ENCODE peak calls at places on chromosomes 13 and 19, in eight cellular contexts. Z is thyroid gland; H is left ventricle myocardium inferior; N is endodermal cell; M is right cardiac atrium; D is BE2C; T is CD8-positive, alpha-beta T cell; O is psoas muscle. L is an unnamed sample.

GRCh38 chr13:113358653-113359052 is 5.3 kb downstream of the GRTP1 start:
- DNase-seq in Z (no peak), H (no peak), N (no peak), M (no peak), D (no peak), T (no peak), O (no peak), L (no peak)

GRCh38 chr13:33911521-33911920 is 93.6 kb downstream of the RFC3 start:
- DNase-seq in Z (no peak), H (no peak), N (no peak), M (no peak), D (no peak), T (no peak), O (no peak), L (no peak)

GRCh38 chr13:108656742-108657141 is 27.3 kb downstream of the MYO16 start:
- DNase-seq in Z (no peak), H (no peak), N (no peak), M (no peak), D (no peak), T (no peak), O (no peak), L (no peak)

GRCh38 chr19:42166336-42166735 is 34.1 kb upstream of the POU2F2 start:
- DNase-seq in Z (no peak), H (no peak), N (no peak), M (no peak), D (no peak), T (no peak), O (no peak), L (no peak)

GRCh38 chr13:105709181-105709580 is 826.3 kb downstream of the EFNB2 start:
- DNase-seq in Z (no peak), H (no peak), N (no peak), M (no peak), D (no peak), T (no peak), O (no peak), L (no peak)

GRCh38 chr13:108408670-108409069 is 139.2 kb downstream of the TNFSF13B start:
- DNase-seq in Z (no peak), H (no peak), N (no peak), M (no peak), D (no peak), T (no peak), O (no peak), L (no peak)

GRCh38 chr13:19155321-19155861 is 26.2 kb downstream of the TUBA3C start:
- DNase-seq in Z (no peak), H (no peak), N (no peak), M (no peak), D (no peak), T (no peak), O (no peak), L (no peak)

GRCh38 chr13:34153428-34154180 is 335.7 kb downstream of the RFC3 start:
- DNase-seq in Z (no peak), H (no peak), N (no peak), M (no peak), D (peak; percentile 19), T (no peak), O (no peak), L (no peak)

GRCh38 chr13:31875134-31875533 is 135.8 kb downstream of the RXFP2 start:
- DNase-seq in Z (no peak), H (no peak), N (no peak), M (no peak), D (no peak), T (no peak), O (no peak), L (no peak)

DNA sequence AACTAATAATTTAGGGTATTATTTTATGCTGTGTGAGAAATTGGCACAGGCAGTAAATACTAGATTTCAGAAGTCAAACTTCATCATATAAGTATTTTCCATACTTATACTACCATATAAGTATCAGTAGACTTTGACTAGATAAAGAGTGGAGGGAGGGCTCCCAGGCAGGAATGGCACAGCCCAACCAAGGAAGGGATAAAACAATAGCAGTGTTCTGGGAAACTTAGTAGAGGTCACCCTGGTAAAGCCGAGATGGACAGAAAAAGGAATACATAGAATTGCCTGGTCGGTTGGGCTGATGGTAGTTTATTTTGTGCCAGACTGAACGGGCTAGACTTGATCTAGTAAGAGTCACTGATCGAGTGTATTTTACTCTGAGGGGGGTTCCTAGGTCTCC is 19.6 kb upstream of the KCTD4 start:
- DNase-seq in Z (no peak), H (no peak), N (no peak), M (no peak), D (no peak), T (no peak), O (no peak), L (no peak)
- H3K4me1 ChIP-seq in Z (no peaks in the 10 kb centered on the region), H (peaks cover 30% of the 10 kb centered on the region), N (peaks cover 4% of the 10 kb centered on the region), M (no peaks in the 10 kb centered on the region), D (no peaks in the 10 kb centered on the region), T (no peaks in the 10 kb centered on the region), O (peaks cover 24% of the 10 kb centered on the region), L (no peaks in the 10 kb centered on the region)

GRCh38 chr13:21012841-21013681 is 48.3 kb downstream of the LATS2 start:
- DNase-seq in Z (no peak), H (no peak), N (no peak), M (no peak), D (no peak), T (no peak), O (no peak), L (no peak)

GRCh38 chr13:21014666-21015170 is 46.7 kb downstream of the LATS2 start:
- DNase-seq in Z (peak; percentile 84), H (peak; percentile 66), N (no peak), M (peak; percentile 81), D (no peak), T (no peak), O (peak; percentile 92), L (peak; percentile 38)

GRCh38 chr13:21014139-21014665 is 47.2 kb downstream of the LATS2 start:
- DNase-seq in Z (peak; percentile 76), H (no peak), N (no peak), M (no peak), D (no peak), T (no peak), O (no peak), L (peak; percentile 15)

GRCh38 chr13:21012211-21012610 is 49.2 kb downstream of the LATS2 start:
- DNase-seq in Z (no peak), H (no peak), N (peak; percentile 5), M (no peak), D (no peak), T (no peak), O (no peak), L (no peak)

GRCh38 chr13:21013682-21014038 is 47.7 kb downstream of the LATS2 start:
- DNase-seq in Z (no peak), H (no peak), N (no peak), M (no peak), D (no peak), T (no peak), O (no peak), L (no peak)
- H3K4me1 ChIP-seq in Z (peaks cover 72% of the 10 kb centered on the region), H (peaks cover 99% of the 10 kb centered on the region), N (no peaks in the 10 kb centered on the region), M (peaks cover 27% of the 10 kb centered on the region), D (no peaks in the 10 kb centered on the region), T (peaks cover 3% of the 10 kb centered on the region), O (peaks cover 84% of the 10 kb centered on the region), L (peaks cover 32% of the 10 kb centered on the region)

GRCh38 chr19:55254625-55254977 is 4.2 kb downstream of the PPP6R1 start:
- DNase-seq in Z (no peak), H (no peak), N (no peak), M (no peak), D (no peak), T (no peak), O (no peak), L (no peak)

GRCh38 chr19:55256562-55257460 is 2.0 kb downstream of the PPP6R1 start:
- DNase-seq in Z (peak; percentile 79), H (no peak), N (no peak), M (no peak), D (no peak), T (no peak), O (peak; percentile 19), L (no peak)

GRCh38 chr19:55257461-55258411 is 1.1 kb downstream of the PPP6R1 start:
- DNase-seq in Z (peak; percentile 28), H (no peak), N (peak; percentile 68), M (no peak), D (no peak), T (no peak), O (peak; percentile 52), L (no peak)

GRCh38 chr19:55253842-55254624 is 4.8 kb downstream of the PPP6R1 start:
- DNase-seq in Z (no peak), H (no peak), N (no peak), M (no peak), D (no peak), T (peak; percentile 52), O (peak; percentile 50), L (no peak)

DNA sequence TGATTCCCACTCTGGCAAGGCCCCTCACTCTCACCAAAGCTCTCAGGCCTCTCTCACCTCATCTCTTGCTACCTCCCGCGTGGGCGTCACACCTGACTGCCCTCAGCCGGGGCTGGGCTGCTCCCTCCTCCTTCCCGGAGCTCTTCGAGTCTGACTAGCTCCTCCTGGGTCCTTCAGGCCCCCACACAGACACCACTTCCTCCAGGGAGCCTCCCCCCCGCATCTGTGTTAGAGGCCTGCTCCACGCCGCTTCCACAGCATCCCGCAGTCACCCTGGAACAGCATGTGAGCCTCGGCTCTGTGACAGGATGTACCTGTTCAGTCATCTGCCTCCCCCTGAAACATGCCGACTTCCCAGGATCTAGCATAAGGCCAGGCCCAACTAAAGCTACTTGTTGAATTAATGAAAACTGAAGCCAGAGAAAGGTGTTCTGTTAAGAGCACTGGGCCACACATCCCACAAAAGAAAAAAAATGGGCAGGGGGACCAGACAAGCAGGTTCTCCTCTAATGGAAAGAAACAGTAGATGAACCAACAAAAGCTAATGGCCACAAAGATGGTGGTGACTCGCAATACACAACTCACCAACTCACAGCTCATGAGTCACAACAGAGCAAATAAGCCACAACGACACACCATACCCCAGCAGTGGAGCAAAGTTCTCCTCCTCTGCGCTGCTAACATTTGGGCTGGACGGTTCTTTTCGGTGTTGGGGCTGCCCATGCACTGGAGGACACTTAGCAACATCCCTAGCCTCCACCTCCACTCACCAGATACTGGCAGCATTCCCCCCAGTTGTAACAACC is 3.0 kb downstream of the PPP6R1 start:
- DNase-seq in Z (peak; percentile 88), H (no peak), N (no peak), M (peak; percentile 63), D (no peak), T (peak; percentile 33), O (peak; percentile 46), L (no peak)
- H3K4me1 ChIP-seq in Z (peaks cover 49% of the 10 kb centered on the region), H (peaks cover 86% of the 10 kb centered on the region), N (peaks cover 11% of the 10 kb centered on the region), M (peaks cover 18% of the 10 kb centered on the region), D (peaks cover 4% of the 10 kb centered on the region), T (peaks cover 66% of the 10 kb centered on the region), O (peaks cover 63% of the 10 kb centered on the region), L (peaks cover 5% of the 10 kb centered on the region)

GRCh38 chr13:99691552-99691951 is 190.3 kb downstream of the TM9SF2 start:
- DNase-seq in Z (no peak), H (no peak), N (no peak), M (no peak), D (no peak), T (no peak), O (no peak), L (no peak)

GRCh38 chr13:99694251-99694650 is 193.0 kb downstream of the TM9SF2 start:
- DNase-seq in Z (no peak), H (no peak), N (no peak), M (no peak), D (no peak), T (no peak), O (no peak), L (no peak)

GRCh38 chr13:99693351-99693750 is 192.1 kb downstream of the TM9SF2 start:
- DNase-seq in Z (no peak), H (no peak), N (no peak), M (no peak), D (no peak), T (no peak), O (no peak), L (no peak)

GRCh38 chr13:99692854-99693253 is 191.6 kb downstream of the TM9SF2 start:
- DNase-seq in Z (no peak), H (no peak), N (no peak), M (no peak), D (no peak), T (no peak), O (no peak), L (no peak)

GRCh38 chr13:99693812-99694211 is 192.5 kb downstream of the TM9SF2 start:
- DNase-seq in Z (no peak), H (no peak), N (no peak), M (no peak), D (no peak), T (no peak), O (no peak), L (no peak)
- H3K4me1 ChIP-seq in Z (peaks cover 3% of the 10 kb centered on the region), H (no peaks in the 10 kb centered on the region), N (peaks cover 16% of the 10 kb centered on the region), M (no peaks in the 10 kb centered on the region), D (no peaks in the 10 kb centered on the region), T (no peaks in the 10 kb centered on the region), O (no peaks in the 10 kb centered on the region), L (peaks cover 4% of the 10 kb centered on the region)